ENCODE peak calls at places on chromosomes 6 and 20, in four cellular contexts. B is neuronal stem cell, H is H9, S is mesenchymal stem cell. V is an unnamed sample.

GRCh38 chr20:62725596-62726268 is 17.1 kb downstream of the NTSR1 start:
- DNase-seq in B (no peak), H (no peak), S (no peak), V (no peak)

GRCh38 chr20:59721386-59721785 is 117.0 kb downstream of the PHACTR3 start:
- DNase-seq in B (no peak), H (no peak), S (no peak), V (no peak)

GRCh38 chr20:55576981-55577380 is 428.3 kb downstream of the CBLN4 start:
- DNase-seq in B (no peak), H (no peak), S (no peak), V (no peak)

GRCh38 chr6:5866547-5867051 is 140.1 kb downstream of the NRN1 start:
- DNase-seq in B (no peak), H (no peak), S (peak; percentile 57), V (no peak)

GRCh38 chr6:1144842-1145755 is 166.8 kb upstream of the FOXQ1 start:
- DNase-seq in B (no peak), H (no peak), S (no peak), V (no peak)

GRCh38 chr6:19757036-19757435 is 80.1 kb upstream of the ID4 start:
- DNase-seq in B (no peak), H (no peak), S (no peak), V (peak; percentile 39)

GRCh38 chr6:1285589-1286340 is 26.1 kb upstream of the FOXQ1 start:
- DNase-seq in B (no peak), H (no peak), S (peak; percentile 78), V (peak; percentile 74)

GRCh38 chr20:49603209-49603627 is 35.3 kb upstream of the PTGIS start:
- DNase-seq in B (peak; percentile 26), H (peak; percentile 71), S (peak; percentile 19), V (peak; percentile 42)

GRCh38 chr6:35831257-35832007 is 26.3 kb downstream of the LHFPL5 start:
- DNase-seq in B (no peak), H (no peak), S (no peak), V (peak; percentile 11)

GRCh38 chr6:104591573-104592334 is 268.0 kb downstream of the HACE1 start:
- DNase-seq in B (no peak), H (no peak), S (peak; percentile 95), V (no peak)

DNA sequence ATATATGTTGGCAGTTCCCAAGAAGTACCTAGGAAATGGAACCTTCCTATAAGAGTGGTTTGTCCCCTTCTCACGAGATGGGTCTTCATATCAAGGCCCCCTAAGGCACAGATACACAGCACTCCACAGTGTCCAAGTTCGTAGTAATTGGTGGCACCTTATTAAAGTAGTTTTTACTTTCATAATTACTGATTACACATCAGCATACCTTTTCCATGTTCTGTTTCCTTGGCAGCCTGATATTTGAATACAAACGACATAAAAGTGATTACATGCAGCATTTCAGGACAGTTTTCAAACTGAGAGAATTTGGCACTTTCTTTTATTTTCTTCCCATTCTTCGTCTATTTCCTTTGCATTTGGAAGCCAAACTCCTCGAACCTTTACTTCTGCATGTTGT is 139.6 kb downstream of the MTHFD1L start:
- DNase-seq in B (no peak), H (no peak), S (no peak), V (no peak)
- H2BK120ac ChIP-seq in B (no peak overlapping the region), H (no peak overlapping the region), S (no peak overlapping the region), V (no peak overlapping the region)

GRCh38 chr6:131910956-131911355 is 40.2 kb downstream of the CCN2 start:
- DNase-seq in B (no peak), H (no peak), S (no peak), V (no peak)
- H2BK120ac ChIP-seq in B (no peak overlapping the region), H (no peak overlapping the region), S (no peak overlapping the region), V (no peak overlapping the region)

GRCh38 chr6:43988801-43989200 is 138.5 kb downstream of the MRPL14 start:
- DNase-seq in B (no peak), H (no peak), S (no peak), V (no peak)
- H2BK120ac ChIP-seq in B (no peak overlapping the region), H (no peak overlapping the region), S (no peak overlapping the region), V (no peak overlapping the region)

GRCh38 chr6:40789143-40789764 is 202.1 kb upstream of the LRFN2 start:
- DNase-seq in B (no peak), H (no peak), S (peak; percentile 15), V (no peak)
- H2BK120ac ChIP-seq in B (no peak overlapping the region), H (no peak overlapping the region), S (no peak overlapping the region), V (no peak overlapping the region)